ENCODE peak calls at places on chromosomes 3 and 15, in seven cellular contexts. O, T, B, V, C, A and R are unnamed samples.

GRCh38 chr3:116425126-116425525 is 20.2 kb downstream of the LSAMP start:
- DNase-seq in C (no peak), A (no peak), O (no peak), B (no peak), T (no peak), V (no peak), R (no peak)

GRCh38 chr3:37691213-37691830 is 170.4 kb upstream of the CTDSPL start:
- DNase-seq in T (no peak), C (no peak), B (no peak), A (no peak), O (no peak), V (no peak), R (no peak)

GRCh38 chr15:82548700-82549099 is 8.4 kb upstream of the RPS17 start:
- DNase-seq in T (no peak), C (no peak), A (no peak), V (no peak), O (no peak), B (no peak), R (no peak)

GRCh38 chr3:159536876-159537275 is 451.8 kb upstream of the IL12A start:
- DNase-seq in B (no peak), V (no peak), O (no peak), C (no peak), A (no peak), T (no peak), R (no peak)

GRCh38 chr3:3998140-3998977 is 199.1 kb downstream of the LRRN1 start:
- DNase-seq in A (no peak), V (no peak), T (no peak), B (no peak), C (no peak), O (no peak), R (peak)

GRCh38 chr3:141392018-141392370 is 23.7 kb downstream of the ZBTB38 start:
- DNase-seq in V (no peak), O (no peak), T (no peak), C (no peak), A (no peak), B (no peak), R (no peak)

GRCh38 chr3:139537325-139537724 is 2.2 kb downstream of the RBP1 start:
- DNase-seq in V (no peak), A (no peak), B (no peak), T (peak), O (no peak), C (no peak), R (no peak)

GRCh38 chr3:29514170-29514569 is 233.3 kb downstream of the RBMS3 start:
- DNase-seq in T (no peak), A (no peak), C (no peak), O (no peak), V (no peak), B (no peak), R (no peak)

GRCh38 chr3:141343824-141344223 is 24.5 kb upstream of the ZBTB38 start:
- DNase-seq in B (no peak), C (no peak), V (no peak), O (no peak), T (no peak), A (no peak), R (no peak)

GRCh38 chr15:44956388-44956787 is at the start of gene TERB2:
- DNase-seq in B (no peak), C (no peak), A (no peak), T (no peak), V (no peak), O (no peak), R (no peak)

GRCh38 chr15:37218351-37218916 is 118.1 kb upstream of the MEIS2 start:
- DNase-seq in V (no peak), A (no peak), T (no peak), O (no peak), C (no peak), B (no peak), R (no peak)

GRCh38 chr3:12845790-12846189 is 4.4 kb upstream of the RPL32 start:
- DNase-seq in V (no peak), B (no peak), O (no peak), A (no peak), C (no peak), T (no peak), R (no peak)

GRCh38 chr3:79246875-79247274 is 520.9 kb downstream of the ROBO1 start:
- DNase-seq in A (no peak), V (no peak), C (no peak), T (no peak), B (no peak), O (no peak), R (no peak)

GRCh38 chr3:112002458-112002971 is 3.8 kb downstream of the TAGLN3 start:
- DNase-seq in V (no peak), A (no peak), B (no peak), T (no peak), O (no peak), C (no peak), R (peak)

GRCh38 chr3:168575750-168576149 is 480.0 kb upstream of the GOLIM4 start:
- DNase-seq in O (no peak), C (no peak), A (no peak), V (no peak), T (no peak), B (no peak), R (no peak)

GRCh38 chr3:4752201-4753072 is 226.8 kb upstream of the BHLHE40 start:
- DNase-seq in T (no peak), A (peak), B (no peak), O (no peak), V (no peak), C (no peak), R (no peak)

GRCh38 chr3:43062556-43063040 is 43.3 kb downstream of the POMGNT2 start:
- DNase-seq in C (no peak), T (no peak), O (no peak), B (no peak), V (no peak), A (peak), R (no peak)

GRCh38 chr3:169146112-169146665 is 517.3 kb downstream of the MECOM start:
- DNase-seq in T (peak), O (no peak), V (no peak), A (peak), C (peak), B (peak), R (peak)

GRCh38 chr3:126752303-126753190 is 48.5 kb downstream of the CHCHD6 start:
- DNase-seq in V (peak), B (peak), A (peak), O (peak), T (peak), C (peak), R (peak)

GRCh38 chr3:129893616-129894070 is at the start of gene TMCC1:
- DNase-seq in B (peak), V (peak), A (peak), T (peak), C (peak), O (peak), R (peak)
- TF ChIP-seq POLR2A in B (no peak), V (no peak), A (no peak), T (no peak), C (peak), O (no peak), R (peak)

DNA sequence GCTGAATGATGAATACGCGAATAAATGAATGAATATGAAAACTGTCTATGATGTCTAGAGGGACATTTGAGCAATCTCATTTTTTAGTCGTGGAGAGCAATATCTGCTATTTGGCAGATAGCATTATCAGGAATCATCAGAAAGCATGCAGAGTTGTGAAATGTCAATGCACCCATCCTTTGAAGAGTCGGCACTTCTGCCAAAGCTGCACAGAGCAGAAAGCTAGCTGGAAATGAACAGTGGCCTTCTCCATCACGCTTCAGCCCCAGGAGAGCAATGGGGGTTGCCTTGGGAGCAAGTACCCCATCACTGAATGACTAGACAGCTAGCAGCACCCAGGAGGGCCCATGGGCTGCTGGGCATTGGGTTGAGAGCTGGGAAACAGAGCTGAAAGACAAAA is 69.1 kb upstream of the PROK2 start:
- DNase-seq in V (no peak), B (no peak), A (peak), O (no peak), T (no peak), C (no peak), R (no peak)
- TF ChIP-seq POLR2A in V (no peak), B (no peak), A (no peak), O (no peak), T (no peak), C (no peak), R (no peak)

GRCh38 chr3:177875786-177876476 is 660.3 kb upstream of the KCNMB2 start:
- DNase-seq in C (no peak), T (no peak), A (no peak), O (no peak), V (no peak), B (no peak), R (no peak)
- TF ChIP-seq POLR2A in C (no peak), T (no peak), A (no peak), O (no peak), V (no peak), B (no peak), R (no peak)

GRCh38 chr3:49120438-49121135 is at the start of gene USP19:
- DNase-seq in A (peak), T (peak), O (peak), V (peak), B (peak), C (peak), R (peak)
- TF ChIP-seq POLR2A in A (peak), T (peak), O (peak), V (peak), B (peak), C (peak), R (peak)

GRCh38 chr15:40825661-40826088 is 2.8 kb downstream of the PPP1R14D start:
- DNase-seq in A (no peak), B (peak), C (no peak), T (no peak), V (no peak), O (no peak), R (no peak)

GRCh38 chr15:40826123-40827075 is 2.1 kb downstream of the PPP1R14D start:
- DNase-seq in V (no peak), C (no peak), O (no peak), T (no peak), B (no peak), A (no peak), R (peak)

GRCh38 chr15:40829155-40829554 is 647 bp upstream of the PPP1R14D start:
- DNase-seq in C (no peak), A (no peak), V (no peak), T (no peak), B (no peak), O (no peak), R (no peak)

GRCh38 chr15:40830884-40831283 is 2.4 kb upstream of the PPP1R14D start:
- DNase-seq in B (no peak), T (no peak), V (no peak), O (no peak), C (no peak), A (no peak), R (no peak)

DNA sequence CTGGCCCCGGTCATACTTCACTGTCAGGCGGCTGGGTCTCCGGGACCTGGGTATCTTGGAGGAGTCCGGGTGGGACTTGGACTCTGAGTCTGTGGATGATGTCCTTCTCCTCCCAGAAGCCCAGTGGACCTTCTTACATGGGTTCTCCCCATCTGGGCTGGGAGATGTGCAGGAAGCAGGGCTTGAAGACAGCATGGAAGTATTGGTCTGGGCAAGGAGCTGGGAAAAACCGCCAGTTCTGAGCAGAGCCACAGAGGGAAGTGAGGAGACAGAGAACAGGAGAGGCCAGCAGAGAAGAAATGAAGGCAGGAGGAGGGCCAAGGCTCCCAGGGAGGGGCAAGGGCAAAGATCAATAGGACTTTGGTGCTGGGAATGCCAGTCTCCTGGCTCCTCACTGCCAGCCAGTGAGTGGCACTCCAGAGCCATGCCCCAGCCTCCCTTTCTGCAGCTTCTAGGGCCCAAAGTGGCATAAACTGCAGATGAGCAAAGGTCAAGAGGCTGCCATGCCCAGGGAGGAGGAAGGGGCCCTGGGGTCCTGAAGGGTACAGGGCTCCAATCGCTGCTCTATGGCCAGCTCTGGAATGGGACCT is at the start of gene PPP1R14D:
- DNase-seq in O (no peak), V (no peak), C (no peak), A (no peak), B (no peak), T (no peak), R (no peak)
- TF ChIP-seq POLR2A in O (no peak), V (no peak), C (no peak), A (no peak), B (no peak), T (no peak), R (no peak)

DNA sequence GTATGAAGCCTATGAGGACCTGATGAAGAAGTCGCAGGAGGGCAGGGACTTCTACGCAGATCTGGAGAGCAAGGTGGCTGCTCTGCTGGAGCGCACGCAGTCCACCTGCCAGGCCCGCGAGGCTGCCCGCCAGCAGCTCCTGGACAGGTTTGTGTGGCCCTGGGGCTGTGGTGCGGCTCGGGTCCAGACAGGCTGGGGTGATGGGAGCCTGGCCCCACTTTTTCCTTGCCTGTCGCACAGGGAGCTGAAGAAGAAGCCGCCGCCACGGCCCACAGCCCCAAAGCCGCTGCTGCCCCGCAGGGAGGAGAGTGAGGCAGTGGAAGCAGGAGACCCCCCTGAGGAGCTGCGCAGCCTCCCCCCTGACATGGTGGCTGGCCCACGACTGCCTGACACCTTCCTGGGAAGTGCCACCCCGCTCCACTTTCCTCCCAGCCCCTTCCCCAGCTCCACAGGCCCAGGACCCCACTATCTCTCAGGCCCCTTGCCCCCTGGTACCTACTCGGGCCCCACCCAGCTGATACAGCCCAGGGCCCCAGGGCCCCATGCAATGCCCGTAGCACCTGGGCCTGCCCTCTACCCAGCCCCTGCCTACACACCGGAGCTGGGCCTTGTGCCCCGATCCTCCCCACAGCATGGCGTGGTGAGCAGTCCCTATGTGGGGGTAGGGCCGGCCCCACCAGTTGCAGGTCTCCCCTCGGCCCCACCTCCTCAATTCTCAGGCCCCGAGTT is 29.0 kb downstream of the PTPN23 start:
- DNase-seq in C (no peak), B (no peak), A (no peak), T (no peak), O (no peak), V (no peak), R (no peak)
- TF ChIP-seq POLR2A in C (no peak), B (no peak), A (no peak), T (no peak), O (no peak), V (no peak), R (no peak)

GRCh38 chr3:170368921-170369320 is 11.4 kb downstream of the SKIL start:
- DNase-seq in C (no peak), A (no peak), O (no peak), V (no peak), B (no peak), T (no peak), R (no peak)

GRCh38 chr3:170367797-170368196 is 10.3 kb downstream of the SKIL start:
- DNase-seq in B (no peak), T (no peak), A (no peak), V (no peak), C (no peak), O (no peak), R (no peak)

DNA sequence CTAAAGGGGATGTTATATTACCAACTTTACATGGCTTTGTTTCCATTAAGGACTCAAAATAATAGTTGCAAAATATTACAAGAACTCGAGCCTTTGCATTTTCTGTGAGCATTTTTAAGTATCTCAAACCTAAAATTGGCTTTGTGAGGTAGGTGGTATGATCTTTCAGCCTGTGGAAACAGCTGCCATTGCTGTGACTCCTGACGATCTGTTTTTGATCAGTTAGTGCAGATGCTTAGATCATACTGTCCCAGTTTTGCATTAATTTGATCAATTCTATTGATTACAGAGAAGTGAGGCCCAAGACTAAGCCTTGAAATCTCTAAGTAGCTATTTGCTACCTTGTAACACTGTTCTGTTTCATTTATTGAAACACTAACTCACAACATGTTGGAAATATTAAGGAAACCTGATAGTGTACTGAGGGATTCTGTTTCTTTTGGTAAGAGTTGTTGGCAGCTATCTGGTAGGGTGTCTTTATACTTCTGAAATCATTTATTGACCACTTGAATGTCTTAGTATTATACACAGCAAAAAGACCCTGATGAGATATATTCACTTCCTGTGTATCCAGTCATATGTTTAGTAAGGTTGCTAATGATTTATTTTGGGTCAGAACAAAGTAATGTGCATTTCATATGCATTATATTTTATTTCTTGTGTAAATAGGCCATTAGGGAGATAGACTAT is 14.8 kb downstream of the SKIL start:
- DNase-seq in C (no peak), O (no peak), V (no peak), T (no peak), B (no peak), A (no peak), R (no peak)
- TF ChIP-seq POLR2A in C (no peak), O (no peak), V (no peak), T (no peak), B (no peak), A (no peak), R (no peak)

GRCh38 chr3:133805702-133806475 is at the start of gene SRPRB:
- DNase-seq in A (peak), B (peak), V (peak), O (peak), T (peak), C (peak), R (peak)
- TF ChIP-seq POLR2A in A (no peak), B (no peak), V (no peak), O (peak), T (peak), C (peak), R (no peak)